ENCODE peak calls at places on chromosome 12, in six cellular contexts. F is endothelial cell of umbilical vein, Y is spleen, D is GM23338, X is sigmoid colon, O is HepG2. I is an unnamed sample.

GRCh38 chr12:1744932-1745331 is 54.1 kb downstream of the ADIPOR2 start:
- DNase-seq in F (no peak), Y (no peak), D (peak), X (no peak), O (peak), I (no peak)

GRCh38 chr12:82959821-82960220 is 273.1 kb downstream of the TMTC2 start:
- DNase-seq in F (no peak), Y (no peak), D (no peak), X (no peak), O (no peak), I (no peak)

GRCh38 chr12:86748874-86749273 is 492.7 kb upstream of the MGAT4C start:
- DNase-seq in F (no peak), Y (no peak), D (no peak), X (no peak), O (no peak), I (no peak)

GRCh38 chr12:1993341-1993740 is 10.9 kb downstream of the DCP1B start:
- DNase-seq in F (peak), Y (no peak), D (no peak), X (no peak), O (peak), I (peak)

GRCh38 chr12:75705749-75706719 is 194.6 kb upstream of the KRR1 start:
- DNase-seq in F (peak), Y (no peak), D (no peak), X (peak), O (no peak), I (no peak)

GRCh38 chr12:111953455-111953854 is 59.5 kb downstream of the TMEM116 start:
- DNase-seq in F (peak), Y (no peak), D (no peak), X (no peak), O (peak), I (no peak)

GRCh38 chr12:47811581-47812484 is 7.9 kb downstream of the HDAC7 start:
- DNase-seq in F (peak), Y (no peak), D (no peak), X (peak), O (no peak), I (no peak)

GRCh38 chr12:83827860-83828259 is 1084.7 kb downstream of the SLC6A15 start:
- DNase-seq in F (no peak), Y (no peak), D (peak), X (no peak), O (no peak), I (no peak)

GRCh38 chr12:9866786-9867379 is 2.3 kb downstream of the CLEC2B start:
- DNase-seq in F (no peak), Y (no peak), D (no peak), X (no peak), O (no peak), I (no peak)

GRCh38 chr12:92771011-92771410 is 68.2 kb downstream of the PLEKHG7 start:
- DNase-seq in F (peak), Y (no peak), D (no peak), X (no peak), O (no peak), I (no peak)

GRCh38 chr12:80862606-80863005 is 75.1 kb downstream of the LIN7A start:
- DNase-seq in F (no peak), Y (no peak), D (no peak), X (no peak), O (no peak), I (no peak)

GRCh38 chr12:94832780-94833760 is 170.4 kb downstream of the NDUFA12 start:
- DNase-seq in F (no peak), Y (no peak), D (peak), X (no peak), O (no peak), I (no peak)

GRCh38 chr12:64221656-64222010 is 463 bp downstream of the KICS2 start:
- DNase-seq in F (peak), Y (peak), D (peak), X (peak), O (peak), I (peak)

GRCh38 chr12:1698638-1699214 is 7.9 kb downstream of the ADIPOR2 start:
- DNase-seq in F (no peak), Y (no peak), D (no peak), X (no peak), O (no peak), I (no peak)

GRCh38 chr12:115882941-115883340 is 394.6 kb downstream of the MED13L start:
- DNase-seq in F (no peak), Y (no peak), D (no peak), X (no peak), O (no peak), I (no peak)

GRCh38 chr12:75722714-75723200 is 211.3 kb upstream of the KRR1 start:
- DNase-seq in F (peak), Y (no peak), D (no peak), X (peak), O (peak), I (peak)

GRCh38 chr12:113244015-113244983 is 23.0 kb downstream of the TPCN1 start:
- DNase-seq in F (peak), Y (peak), D (no peak), X (peak), O (no peak), I (no peak)

GRCh38 chr12:6452245-6452731 is 446 bp downstream of the TAPBPL start:
- DNase-seq in F (no peak), Y (no peak), D (no peak), X (peak), O (no peak), I (no peak)
- H3K4me3 ChIP-seq in F (peak), Y (peak), D (peak), X (peak), O (peak), I (peak)

GRCh38 chr12:52645982-52646381 is 6.0 kb downstream of the KRT2 start:
- DNase-seq in F (no peak), Y (no peak), D (no peak), X (no peak), O (no peak), I (no peak)

GRCh38 chr12:52647601-52648000 is 4.4 kb downstream of the KRT2 start:
- DNase-seq in F (no peak), Y (no peak), D (no peak), X (no peak), O (no peak), I (no peak)

GRCh38 chr12:52646613-52647012 is 5.4 kb downstream of the KRT2 start:
- DNase-seq in F (no peak), Y (no peak), D (peak), X (no peak), O (no peak), I (no peak)

GRCh38 chr12:52649066-52649465 is 2.9 kb downstream of the KRT2 start:
- DNase-seq in F (no peak), Y (no peak), D (no peak), X (no peak), O (no peak), I (no peak)

DNA sequence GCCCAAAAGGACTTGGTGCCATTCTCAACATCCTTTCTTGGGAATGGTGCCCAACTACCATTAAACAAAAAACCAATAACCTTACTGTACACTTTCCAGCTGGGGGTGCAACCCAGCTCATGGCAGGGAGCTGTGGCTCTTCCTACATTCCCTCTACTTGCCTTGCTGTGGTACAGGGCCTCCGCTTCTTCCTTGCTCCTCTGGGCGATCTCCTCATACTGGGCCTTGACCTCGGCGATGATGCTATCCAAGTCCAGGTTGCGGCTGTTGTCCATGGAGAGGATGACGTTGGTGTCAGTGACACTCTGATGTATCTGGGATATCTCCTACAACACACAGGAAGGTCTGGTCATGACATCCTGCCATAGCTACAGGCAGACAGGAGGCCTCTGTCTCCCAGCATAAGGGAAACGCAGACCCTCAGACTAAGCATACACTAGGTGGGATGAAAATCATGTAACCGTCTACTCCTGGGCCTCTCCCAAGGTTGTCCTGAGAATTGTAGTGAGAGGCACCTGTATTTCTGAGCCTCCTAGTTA is 3.9 kb downstream of the KRT2 start:
- DNase-seq in F (no peak), Y (no peak), D (no peak), X (no peak), O (no peak), I (no peak)
- TF ChIP-seq POLR2AphosphoS5 in F (no peak), Y (no peak), D (no peak), X (no peak), O (no peak), I (no peak)

DNA sequence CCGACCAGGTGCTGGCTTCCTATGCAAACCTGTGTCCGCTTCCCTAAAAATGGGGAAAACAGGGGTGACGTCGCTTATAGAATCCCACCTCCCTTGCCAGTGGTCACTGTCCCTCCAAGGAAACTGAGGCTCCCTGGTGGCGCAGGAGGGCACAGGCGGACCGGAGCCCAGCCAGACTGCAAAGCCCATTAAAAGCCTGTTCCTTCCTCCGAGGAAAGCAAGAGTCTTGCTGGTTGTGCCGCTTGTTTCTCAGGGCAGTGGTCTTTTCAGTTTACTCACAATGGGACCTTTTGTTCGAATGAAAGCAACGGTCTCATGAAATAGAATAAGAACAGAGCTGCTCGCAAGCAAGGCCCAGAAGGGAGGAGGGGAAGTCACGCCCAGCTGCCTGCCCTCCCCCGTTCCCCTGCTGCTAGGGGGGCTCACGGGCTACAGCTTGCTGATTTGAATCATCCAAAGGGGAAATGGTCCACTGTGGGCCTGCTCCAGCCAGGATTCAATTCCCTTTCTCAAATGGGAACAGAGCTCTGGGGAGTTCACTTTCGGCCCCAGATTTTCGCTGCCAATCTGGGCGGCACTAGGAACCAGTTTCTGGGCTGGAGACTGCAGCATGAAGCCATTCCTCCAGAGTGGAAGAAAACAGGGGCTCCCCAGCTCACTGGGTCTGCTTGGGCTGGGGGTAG is 4.6 kb upstream of the SELPLG start:
- DNase-seq in F (peak), Y (peak), D (peak), X (peak), O (no peak), I (no peak)
- H3K4me3 ChIP-seq in F (no peak), Y (no peak), D (peak), X (peak), O (no peak), I (no peak)

DNA sequence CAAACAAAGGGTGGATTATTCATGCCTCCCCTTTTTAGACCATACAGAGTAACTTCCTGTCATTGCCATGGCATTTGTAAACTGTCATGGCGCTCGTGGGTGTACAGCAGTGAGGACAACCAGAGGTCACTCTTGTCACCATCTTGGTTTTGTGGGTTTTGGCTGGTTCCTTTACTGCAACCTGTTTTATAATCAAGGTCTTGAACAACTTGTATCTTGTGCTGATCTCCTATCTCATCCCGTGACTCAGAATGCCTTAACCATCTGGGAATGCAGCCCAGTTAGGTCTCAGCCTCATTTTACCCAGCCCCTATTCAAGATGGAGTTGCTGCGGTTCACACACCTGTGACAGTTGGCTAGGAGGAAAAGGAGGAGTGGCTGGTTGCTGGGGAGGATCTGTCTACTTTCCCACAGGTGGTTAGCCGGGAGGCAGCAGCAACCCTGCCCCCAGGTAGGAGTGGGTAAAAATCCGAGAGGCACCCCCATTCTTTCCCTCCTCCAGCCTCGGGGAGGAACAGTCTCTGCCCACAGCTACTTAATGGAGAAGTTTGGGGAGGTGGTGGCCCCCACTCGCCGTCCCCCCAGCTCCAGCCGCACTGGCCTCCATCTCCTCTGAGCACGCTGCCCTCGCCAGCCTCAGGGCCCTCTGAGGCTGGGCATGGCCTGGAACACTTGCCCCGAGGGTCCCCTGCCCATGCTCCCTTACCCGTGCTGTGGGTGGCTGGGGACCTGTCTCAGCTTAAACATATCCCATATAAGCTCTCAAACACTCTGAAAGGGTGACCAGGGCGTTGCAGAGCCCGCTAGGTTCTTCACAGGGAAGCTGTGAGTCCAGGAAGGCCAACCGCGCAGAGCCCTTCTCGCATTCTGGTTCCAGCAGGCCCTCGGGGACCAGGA is 41.7 kb downstream of the SMIM41 start:
- DNase-seq in F (no peak), Y (peak), D (no peak), X (no peak), O (no peak), I (no peak)
- TF ChIP-seq POLR2AphosphoS5 in F (no peak), Y (no peak), D (no peak), X (no peak), O (no peak), I (no peak)

DNA sequence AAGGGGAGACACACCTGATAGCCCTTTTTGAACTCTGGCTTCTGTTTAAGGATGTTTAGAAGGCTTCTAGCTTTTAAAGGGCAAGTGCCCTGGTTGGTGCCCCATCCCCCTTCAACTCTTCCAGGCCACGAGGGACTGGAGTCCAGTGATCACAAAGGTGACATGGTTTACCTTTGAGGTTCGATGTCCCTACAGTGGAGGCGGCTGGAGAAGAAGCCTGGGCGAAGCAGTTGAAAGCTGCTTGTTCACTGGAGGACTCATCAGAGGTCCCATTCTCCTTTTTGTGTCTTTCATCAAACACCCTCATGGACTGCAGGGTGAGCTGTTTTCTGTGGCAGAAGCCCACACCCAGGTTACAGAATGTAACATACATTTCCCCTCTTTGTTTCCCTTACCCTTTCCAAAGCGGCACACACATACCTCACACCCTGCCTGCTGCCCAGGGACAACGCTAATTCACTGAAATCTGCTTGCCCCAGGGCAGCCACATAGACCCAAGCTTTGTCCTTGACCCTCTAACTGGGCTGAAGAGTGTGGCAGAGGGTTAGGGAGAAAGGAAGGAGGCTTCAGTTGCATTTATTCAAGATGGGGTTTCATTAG is 7.7 kb downstream of the TBX3 start:
- DNase-seq in F (no peak), Y (no peak), D (peak), X (no peak), O (no peak), I (no peak)
- H3K4me3 ChIP-seq in F (no peak), Y (no peak), D (peak), X (no peak), O (no peak), I (no peak)

GRCh38 chr12:124517260-124518050 is 50.0 kb downstream of the NCOR2 start:
- DNase-seq in F (peak), Y (no peak), D (no peak), X (peak), O (no peak), I (no peak)
- TF ChIP-seq POLR2AphosphoS5 in F (no peak), Y (no peak), D (no peak), X (peak), O (no peak), I (no peak)

DNA sequence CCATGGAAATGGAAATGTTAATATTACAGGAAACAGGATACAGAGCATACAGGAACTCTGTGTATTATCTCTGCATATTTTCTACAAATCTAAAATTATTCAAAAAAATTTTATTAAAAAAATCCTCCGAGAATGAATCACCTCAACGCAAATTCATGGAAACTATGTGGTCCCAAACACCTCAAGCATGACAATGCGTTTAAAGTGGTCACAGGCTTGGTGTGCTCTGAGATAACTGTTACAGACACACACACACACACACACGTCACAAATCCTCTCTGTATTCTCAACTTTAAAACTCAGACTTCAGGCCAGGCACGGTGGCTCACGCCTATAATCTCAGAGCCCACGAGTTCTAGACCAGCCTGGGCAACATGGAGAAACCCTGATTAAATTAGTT is 45.3 kb upstream of the MTERF2 start:
- DNase-seq in F (no peak), Y (no peak), D (no peak), X (no peak), O (no peak), I (no peak)
- H3K4me3 ChIP-seq in F (no peak), Y (no peak), D (no peak), X (no peak), O (no peak), I (no peak)

DNA sequence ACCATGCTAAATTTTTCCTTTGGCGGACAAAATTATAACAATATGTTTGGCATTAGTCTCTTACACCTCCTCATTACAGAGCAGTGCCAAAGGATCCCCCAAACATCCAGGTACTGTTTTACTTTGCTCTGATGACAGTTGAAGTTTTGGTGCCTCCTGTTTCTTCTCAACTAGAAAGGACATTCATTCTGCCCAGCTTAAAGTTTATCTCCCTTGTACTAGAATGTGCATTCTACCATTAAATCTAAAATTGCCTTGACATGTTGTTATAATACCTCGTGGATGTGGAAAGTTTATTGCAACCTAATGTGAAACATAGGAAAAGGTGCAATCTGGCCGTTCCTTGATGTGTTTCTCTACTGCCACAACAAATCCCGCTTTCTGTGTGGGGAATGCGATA is 173.4 kb downstream of the KITLG start:
- DNase-seq in F (no peak), Y (no peak), D (no peak), X (no peak), O (no peak), I (no peak)
- TF ChIP-seq POLR2AphosphoS5 in F (no peak), Y (no peak), D (no peak), X (peak), O (no peak), I (no peak)

GRCh38 chr12:46366771-46367170 is 5.8 kb downstream of the SLC38A2 start:
- DNase-seq in F (no peak), Y (no peak), D (no peak), X (no peak), O (no peak), I (no peak)
- H3K4me3 ChIP-seq in F (peak), Y (no peak), D (no peak), X (peak), O (peak), I (no peak)